ENCODE peak calls at places on chromosome 1, in seven cellular contexts. C is fibroblast of mammary gland, R is A549, P is hypothalamus, S is T-helper 1 cell, M is MM.1S, I is ACHN. J is an unnamed sample.

GRCh38 chr1:200410566-200410878 is 686 bp upstream of the ZNF281 start:
- DNase-seq in C (peak), R (no peak), P (no peak), S (no peak), M (peak), I (no peak), J (no peak)

GRCh38 chr1:223258751-223259177 is 105.2 kb downstream of the SUSD4 start:
- DNase-seq in C (peak), R (peak), P (no peak), S (no peak), M (no peak), I (peak), J (no peak)

GRCh38 chr1:111603979-111604378 is 15.6 kb upstream of the RAP1A start:
- DNase-seq in C (no peak), R (no peak), P (no peak), S (peak), M (peak), I (no peak), J (no peak)

GRCh38 chr1:234400773-234401172 is 27.5 kb downstream of the COA6 start:
- DNase-seq in C (no peak), R (no peak), P (no peak), S (no peak), M (peak), I (peak), J (no peak)

GRCh38 chr1:227805606-227806197 is 9.8 kb upstream of the PRSS38 start:
- DNase-seq in C (peak), R (peak), P (no peak), S (no peak), M (no peak), I (peak), J (no peak)

GRCh38 chr1:96559181-96559580 is 162.4 kb upstream of the PTBP2 start:
- DNase-seq in C (peak), R (no peak), P (no peak), S (no peak), M (no peak), I (no peak), J (no peak)

GRCh38 chr1:220492671-220493070 is 35.3 kb upstream of the MARK1 start:
- DNase-seq in C (no peak), R (no peak), P (no peak), S (no peak), M (no peak), I (no peak), J (no peak)

GRCh38 chr1:236673284-236673919 is 12.9 kb upstream of the ACTN2 start:
- DNase-seq in C (peak), R (no peak), P (no peak), S (no peak), M (no peak), I (no peak), J (no peak)

GRCh38 chr1:202858306-202858705 is 30.6 kb downstream of the RABIF start:
- DNase-seq in C (peak), R (no peak), P (no peak), S (no peak), M (no peak), I (no peak), J (peak)

GRCh38 chr1:59292557-59292956 is 4.3 kb upstream of the FGGY start:
- DNase-seq in C (peak), R (peak), P (peak), S (no peak), M (peak), I (no peak), J (no peak)

GRCh38 chr1:33768821-33769220 is 95.1 kb upstream of the HMGB4 start:
- DNase-seq in C (no peak), R (no peak), P (no peak), S (no peak), M (no peak), I (no peak), J (no peak)

GRCh38 chr1:195550071-195550862 is 1058.0 kb downstream of the KCNT2 start:
- DNase-seq in C (no peak), R (no peak), P (no peak), S (no peak), M (no peak), I (no peak), J (no peak)

GRCh38 chr1:9842073-9842711 is 18.4 kb upstream of the CLSTN1 start:
- DNase-seq in C (peak), R (no peak), P (no peak), S (no peak), M (no peak), I (no peak), J (no peak)

GRCh38 chr1:172929006-172929405 is 121.7 kb downstream of the TNFSF18 start:
- DNase-seq in C (peak), R (no peak), P (no peak), S (no peak), M (no peak), I (no peak), J (no peak)

GRCh38 chr1:199789141-199789540 is 238.4 kb upstream of the NR5A2 start:
- DNase-seq in C (no peak), R (no peak), P (no peak), S (no peak), M (no peak), I (no peak), J (no peak)

GRCh38 chr1:81706650-81707435 is 93.9 kb upstream of the ADGRL2 start:
- DNase-seq in C (peak), R (no peak), P (no peak), S (no peak), M (no peak), I (no peak), J (no peak)

GRCh38 chr1:72757843-72758242 is 475.5 kb upstream of the NEGR1 start:
- DNase-seq in C (no peak), R (no peak), P (no peak), S (no peak), M (no peak), I (no peak), J (no peak)

GRCh38 chr1:79005945-79006344 is 585 bp downstream of the ADGRL4 start:
- DNase-seq in C (peak), R (no peak), P (no peak), S (no peak), M (no peak), I (no peak), J (no peak)

GRCh38 chr1:220956861-220957605 is 77.8 kb downstream of the HLX start:
- DNase-seq in C (peak), R (peak), P (no peak), S (no peak), M (no peak), I (no peak), J (no peak)

GRCh38 chr1:28354121-28354520 is 15.4 kb upstream of the PHACTR4 start:
- DNase-seq in C (peak), R (peak), P (no peak), S (no peak), M (no peak), I (no peak), J (no peak)

GRCh38 chr1:21205416-21205815 is 28.7 kb upstream of the EIF4G3 start:
- DNase-seq in C (no peak), R (no peak), P (no peak), S (no peak), M (no peak), I (peak), J (no peak)

GRCh38 chr1:26155370-26156284 is 3.3 kb upstream of the FAM110D start:
- DNase-seq in C (no peak), R (no peak), P (no peak), S (no peak), M (no peak), I (no peak), J (no peak)

J was measured in heart left ventricle.